ENCODE peak calls at places on chromosomes 1 and 21, in four cellular contexts. One of them, this sample, is unnamed.

GRCh38 chr1:162561037-162561615 is 396 bp upstream of the UAP1 start:
- DNase-seq in COR-L47: peak
- DNase-seq in posterior vena cava: peak
- DNase-seq in activated T-cell treated with anti-CD3 and anti-CD28 coated beads, Interleukin-2, amount 50 U/mL, for 4 hours: peak
- DNase-seq in this sample: peak

GRCh38 chr1:43991200-43991475 is 261 bp upstream of the CCDC24 start:
- DNase-seq in COR-L47: no peak
- DNase-seq in posterior vena cava: no peak
- DNase-seq in activated T-cell treated with anti-CD3 and anti-CD28 coated beads, Interleukin-2, amount 50 U/mL, for 4 hours: no peak
- DNase-seq in this sample: no peak

GRCh38 chr1:153659175-153659534 is 652 bp downstream of the SNAPIN start:
- DNase-seq in COR-L47: no peak
- DNase-seq in posterior vena cava: no peak
- DNase-seq in activated T-cell treated with anti-CD3 and anti-CD28 coated beads, Interleukin-2, amount 50 U/mL, for 4 hours: no peak
- DNase-seq in this sample: no peak

GRCh38 chr1:209434066-209434465 is 149.4 kb upstream of the CAMK1G start:
- DNase-seq in COR-L47: no peak
- DNase-seq in posterior vena cava: no peak
- DNase-seq in activated T-cell treated with anti-CD3 and anti-CD28 coated beads, Interleukin-2, amount 50 U/mL, for 4 hours: no peak
- DNase-seq in this sample: peak

GRCh38 chr1:83883979-83884378 is 115.0 kb downstream of the TTLL7 start:
- DNase-seq in COR-L47: no peak
- DNase-seq in posterior vena cava: no peak
- DNase-seq in activated T-cell treated with anti-CD3 and anti-CD28 coated beads, Interleukin-2, amount 50 U/mL, for 4 hours: no peak
- DNase-seq in this sample: no peak

GRCh38 chr1:164709541-164710287 is 150.7 kb downstream of the PBX1 start:
- DNase-seq in COR-L47: no peak
- DNase-seq in posterior vena cava: no peak
- DNase-seq in activated T-cell treated with anti-CD3 and anti-CD28 coated beads, Interleukin-2, amount 50 U/mL, for 4 hours: no peak
- DNase-seq in this sample: peak

GRCh38 chr1:29638281-29638680 is 402.0 kb downstream of the PTPRU start:
- DNase-seq in COR-L47: no peak
- DNase-seq in posterior vena cava: peak
- DNase-seq in activated T-cell treated with anti-CD3 and anti-CD28 coated beads, Interleukin-2, amount 50 U/mL, for 4 hours: no peak
- DNase-seq in this sample: no peak

GRCh38 chr21:14120091-14120734 is 90.5 kb downstream of the LIPI start:
- DNase-seq in COR-L47: peak
- DNase-seq in posterior vena cava: no peak
- DNase-seq in activated T-cell treated with anti-CD3 and anti-CD28 coated beads, Interleukin-2, amount 50 U/mL, for 4 hours: peak
- DNase-seq in this sample: no peak

GRCh38 chr1:32052887-32053286 is 19.9 kb upstream of the TMEM39B start:
- DNase-seq in COR-L47: no peak
- DNase-seq in posterior vena cava: no peak
- DNase-seq in activated T-cell treated with anti-CD3 and anti-CD28 coated beads, Interleukin-2, amount 50 U/mL, for 4 hours: no peak
- DNase-seq in this sample: peak